ENCODE peak calls at places on chromosome 14, in four cellular contexts. E is H9, F is IMR-90, I is H1. A is an unnamed sample.

GRCh38 chr14:88385212-88386101 is at the start of gene SPATA7:
- DNase-seq in F (peak; percentile 89), I (peak; percentile 95), E (peak; percentile 97), A (peak; percentile 96)

GRCh38 chr14:52185178-52185577 is 82.3 kb upstream of the PTGDR start:
- DNase-seq in I (no peak), F (no peak), E (no peak), A (no peak)

GRCh38 chr14:66109426-66109825 is 376.7 kb upstream of the CCDC196 start:
- DNase-seq in F (no peak), I (no peak), E (no peak), A (peak; percentile 45)

GRCh38 chr14:105086833-105087307 is 21.6 kb upstream of the GPR132 start:
- DNase-seq in F (peak; percentile 71), I (peak; percentile 89), E (peak; percentile 91), A (peak; percentile 90)

GRCh38 chr14:78202178-78202577 is 32.0 kb downstream of the NRXN3 start:
- DNase-seq in F (no peak), I (no peak), E (no peak), A (no peak)

GRCh38 chr14:99838555-99839193 is 45.5 kb downstream of the EML1 start:
- DNase-seq in F (peak; percentile 59), E (peak; percentile 59), I (peak; percentile 67), A (peak; percentile 95)

GRCh38 chr14:43119672-43120071 is 1387.4 kb downstream of the FSCB start:
- DNase-seq in E (no peak), I (no peak), F (no peak), A (peak; percentile 2)

GRCh38 chr14:104691546-104692260 is 2.3 kb downstream of the INF2 start:
- DNase-seq in I (no peak), F (no peak), E (no peak), A (no peak)

GRCh38 chr14:42057176-42057575 is 450.5 kb downstream of the LRFN5 start:
- DNase-seq in F (peak; percentile 14), I (no peak), E (no peak), A (no peak)

GRCh38 chr14:77151245-77151644 is 9.7 kb upstream of the ZDHHC22 start:
- DNase-seq in E (peak; percentile 62), I (peak; percentile 84), F (no peak), A (peak; percentile 53)

GRCh38 chr14:105474478-105475268 is at the start of gene CRIP2:
- DNase-seq in F (peak; percentile 10), I (peak; percentile 73), E (no peak), A (peak; percentile 54)

GRCh38 chr14:21524575-21525518 is 1.3 kb downstream of the SALL2 start:
- DNase-seq in F (no peak), E (no peak), I (no peak), A (no peak)

GRCh38 chr14:57863471-57863870 is 2.4 kb downstream of the SLC35F4 start:
- DNase-seq in E (no peak), I (no peak), F (no peak), A (no peak)

GRCh38 chr14:74955229-74955999 is at the start of gene PGF:
- DNase-seq in F (no peak), I (peak; percentile 89), E (peak; percentile 84), A (peak; percentile 70)

GRCh38 chr14:49769581-49770211 is 1.7 kb downstream of the KLHDC2 start:
- DNase-seq in E (no peak), I (no peak), F (no peak), A (no peak)

GRCh38 chr14:49769171-49769570 is 1.2 kb downstream of the KLHDC2 start:
- DNase-seq in I (no peak), F (peak; percentile 52), E (no peak), A (no peak)

GRCh38 chr14:49767473-49768300 is at the start of gene KLHDC2:
- DNase-seq in I (peak; percentile 86), E (peak; percentile 88), F (peak; percentile 88), A (peak; percentile 92)

GRCh38 chr14:49768301-49769121 is 558 bp downstream of the KLHDC2 start:
- DNase-seq in E (peak; percentile 54), I (peak; percentile 63), F (peak; percentile 66), A (peak; percentile 81)

GRCh38 chr14:49770212-49770817 is 2.4 kb downstream of the KLHDC2 start:
- DNase-seq in I (no peak), E (no peak), F (peak; percentile 5), A (no peak)
- H4K5ac ChIP-seq in I (no peak overlapping the region), E (no peak overlapping the region), F (no peak overlapping the region), A (no peak overlapping the region)

GRCh38 chr14:69959136-69959535 is 79.9 kb downstream of the SMOC1 start:
- DNase-seq in F (no peak), I (no peak), E (no peak), A (no peak)
- H4K5ac ChIP-seq in F (no peak overlapping the region), I (no peak overlapping the region), E (no peak overlapping the region), A (no peak overlapping the region)

GRCh38 chr14:49207451-49207850 is 378.7 kb downstream of the RPS29 start:
- DNase-seq in I (no peak), F (no peak), E (no peak), A (no peak)

GRCh38 chr14:49206832-49207231 is 379.3 kb downstream of the RPS29 start:
- DNase-seq in I (no peak), F (no peak), E (no peak), A (no peak)

GRCh38 chr14:49203676-49204075 is 382.5 kb downstream of the RPS29 start:
- DNase-seq in E (no peak), I (no peak), F (no peak), A (no peak)
- H4K5ac ChIP-seq in E (no peak overlapping the region), I (no peak overlapping the region), F (no peak overlapping the region), A (no peak overlapping the region)

DNA sequence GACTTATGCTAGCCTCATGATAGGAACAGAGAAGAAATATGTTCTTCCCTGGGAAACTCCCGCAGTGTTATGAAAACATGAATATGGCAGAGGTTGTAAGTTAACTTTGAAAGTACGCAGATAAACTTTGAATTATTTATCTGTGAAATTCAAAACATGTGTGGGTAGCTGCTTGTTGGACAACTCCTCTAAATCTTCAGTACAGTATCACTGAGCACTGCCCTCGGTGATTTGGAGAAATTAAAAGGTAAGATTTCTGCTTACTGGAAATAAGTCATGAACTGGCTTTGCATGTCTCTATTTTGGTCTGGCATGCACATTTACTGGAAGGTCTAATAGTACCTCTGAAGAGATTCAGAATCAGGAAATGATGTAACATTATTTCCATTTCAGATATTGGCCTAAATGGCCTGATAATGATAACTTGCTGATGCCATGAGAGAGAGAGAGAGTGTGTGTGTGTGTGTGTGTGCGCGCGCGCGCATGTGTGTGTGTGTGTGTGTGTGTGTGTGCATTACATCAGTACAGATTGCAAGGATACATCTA is 1441.9 kb upstream of the FLRT2 start:
- DNase-seq in E (no peak), F (peak; percentile 77), I (no peak), A (no peak)
- H4K5ac ChIP-seq in E (no peak overlapping the region), F (peak overlapping the region; percentile 75), I (no peak overlapping the region), A (no peak overlapping the region)

GRCh38 chr14:92451245-92451644 is 62.3 kb upstream of the RIN3 start:
- DNase-seq in E (no peak), I (no peak), F (no peak), A (peak; percentile 27)

GRCh38 chr14:92450351-92451070 is 63.1 kb upstream of the RIN3 start:
- DNase-seq in E (no peak), I (no peak), F (no peak), A (no peak)

GRCh38 chr14:92449404-92449975 is 64.1 kb upstream of the RIN3 start:
- DNase-seq in F (no peak), E (no peak), I (no peak), A (no peak)

GRCh38 chr14:92447416-92448197 is 66.0 kb upstream of the RIN3 start:
- DNase-seq in E (no peak), I (no peak), F (no peak), A (no peak)

GRCh38 chr14:92448786-92449185 is 64.8 kb upstream of the RIN3 start:
- DNase-seq in F (no peak), E (no peak), I (no peak), A (no peak)
- H4K5ac ChIP-seq in F (no peak overlapping the region), E (no peak overlapping the region), I (no peak overlapping the region), A (no peak overlapping the region)

GRCh38 chr14:92499216-92499615 is 14.4 kb upstream of the RIN3 start:
- DNase-seq in F (no peak), E (no peak), I (no peak), A (no peak)

GRCh38 chr14:92495041-92495440 is 18.5 kb upstream of the RIN3 start:
- DNase-seq in E (no peak), I (no peak), F (peak; percentile 81), A (peak; percentile 39)

GRCh38 chr14:92494512-92494911 is 19.1 kb upstream of the RIN3 start:
- DNase-seq in E (no peak), I (no peak), F (no peak), A (no peak)

GRCh38 chr14:92497391-92497790 is 16.2 kb upstream of the RIN3 start:
- DNase-seq in E (no peak), F (no peak), I (no peak), A (no peak)

DNA sequence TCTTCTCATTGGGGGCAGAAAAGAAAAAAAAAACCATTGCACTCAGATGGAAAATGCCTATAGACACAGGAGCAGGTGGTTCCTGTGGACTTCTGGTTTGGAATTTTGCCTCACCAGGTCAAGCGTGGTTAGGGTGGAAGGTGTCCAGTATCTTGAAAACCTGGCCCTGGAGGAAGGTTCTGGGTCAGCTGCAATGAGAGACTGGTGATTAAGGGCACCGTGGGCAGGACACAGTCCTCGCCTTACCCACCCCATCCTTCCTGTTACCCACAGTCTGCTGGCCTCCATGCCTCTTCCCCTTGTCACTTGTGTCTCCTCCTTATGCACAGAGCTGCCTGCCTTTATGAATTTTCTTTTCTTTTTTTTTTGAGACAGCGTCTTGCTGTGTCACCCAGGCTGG is 17.1 kb upstream of the RIN3 start:
- DNase-seq in I (no peak), F (no peak), E (no peak), A (no peak)
- H4K5ac ChIP-seq in I (no peak overlapping the region), F (no peak overlapping the region), E (no peak overlapping the region), A (no peak overlapping the region)

DNA sequence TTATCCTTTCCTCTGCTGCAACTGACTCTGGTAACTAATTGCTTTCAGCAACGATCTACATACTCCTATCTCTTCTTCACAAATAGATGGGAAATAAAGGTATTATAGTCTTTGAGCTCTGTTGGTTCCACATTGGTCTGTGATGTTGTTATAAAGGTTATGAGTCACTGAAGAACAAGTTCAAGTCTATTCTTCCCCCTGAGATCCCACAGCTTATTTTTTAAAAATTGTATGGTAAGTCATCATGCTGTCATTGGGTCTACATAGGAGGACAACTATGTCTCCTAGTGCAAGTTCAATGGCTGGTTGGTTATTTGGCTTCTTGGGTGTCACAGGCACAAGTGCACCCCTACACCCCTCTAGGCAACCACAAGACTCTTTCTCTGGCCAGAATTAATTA is 49.6 kb upstream of the PTCSC3 start:
- DNase-seq in E (no peak), F (peak; percentile 25), I (no peak), A (no peak)
- H4K5ac ChIP-seq in E (no peak overlapping the region), F (no peak overlapping the region), I (no peak overlapping the region), A (no peak overlapping the region)

DNA sequence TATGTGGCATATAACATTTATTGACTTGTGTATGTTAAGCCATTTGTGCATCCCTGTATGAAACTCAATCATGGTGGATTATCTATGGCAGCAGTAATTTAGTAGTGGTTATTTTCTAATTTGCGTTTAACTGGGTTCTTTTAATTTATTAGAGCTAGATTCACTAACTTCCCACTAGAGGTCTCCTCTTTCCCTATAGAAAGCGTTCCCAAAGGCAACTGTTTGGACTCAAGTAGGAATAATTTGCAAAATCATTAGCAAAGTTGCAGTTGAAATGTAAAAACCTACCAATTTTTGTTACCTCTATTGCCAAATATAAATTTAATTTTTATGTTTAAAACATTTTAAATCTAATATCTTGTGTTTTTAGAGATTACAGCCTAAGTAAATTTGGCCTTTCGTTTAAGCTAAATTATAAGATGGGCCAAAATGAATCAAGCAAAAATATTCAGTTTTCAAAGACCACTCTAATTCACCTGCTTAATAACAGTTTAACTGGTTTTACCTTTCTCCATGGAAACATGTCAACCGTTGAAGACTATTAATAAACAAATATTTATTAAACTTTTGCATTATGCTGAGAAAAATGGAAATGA is 6.0 kb downstream of the DMAC2L start:
- DNase-seq in I (no peak), F (peak; percentile 66), E (no peak), A (no peak)
- H4K5ac ChIP-seq in I (no peak overlapping the region), F (no peak overlapping the region), E (no peak overlapping the region), A (no peak overlapping the region)